ENCODE peak calls at places on chromosomes 6 and 20, in ten cellular contexts. One of them, this sample, is unnamed.

GRCh38 chr6:167394820-167395219 is 69.9 kb downstream of the TTLL2 start:
- DNase-seq in psoas muscle: no peak
- DNase-seq in cardiac fibroblast: no peak
- DNase-seq in fibroblast of the aortic adventitia: no peak
- DNase-seq in activated CD8-positive, alpha-beta T cell treated with anti-CD3 and anti-CD28 coated beads for 36 hours: no peak
- DNase-seq in nephron progenitor cell: no peak
- DNase-seq in OCI-LY7: no peak
- DNase-seq in HFF-Myc: no peak
- DNase-seq in A549: no peak
- DNase-seq in RWPE1: no peak
- DNase-seq in this sample: no peak

GRCh38 chr6:135289816-135290215 is 108.7 kb downstream of the MYB start:
- DNase-seq in activated CD8-positive, alpha-beta T cell treated with anti-CD3 and anti-CD28 coated beads for 36 hours: no peak
- DNase-seq in psoas muscle: no peak
- DNase-seq in A549: no peak
- DNase-seq in HFF-Myc: no peak
- DNase-seq in cardiac fibroblast: no peak
- DNase-seq in nephron progenitor cell: no peak
- DNase-seq in fibroblast of the aortic adventitia: no peak
- DNase-seq in OCI-LY7: no peak
- DNase-seq in RWPE1: no peak
- DNase-seq in this sample: no peak

GRCh38 chr6:626236-626635 is 30.7 kb downstream of the HUS1B start:
- DNase-seq in A549: no peak
- DNase-seq in fibroblast of the aortic adventitia: no peak
- DNase-seq in OCI-LY7: no peak
- DNase-seq in cardiac fibroblast: peak
- DNase-seq in activated CD8-positive, alpha-beta T cell treated with anti-CD3 and anti-CD28 coated beads for 36 hours: no peak
- DNase-seq in RWPE1: no peak
- DNase-seq in HFF-Myc: no peak
- DNase-seq in psoas muscle: peak
- DNase-seq in nephron progenitor cell: peak
- DNase-seq in this sample: no peak

GRCh38 chr6:16146028-16146427 is 17.1 kb downstream of the MYLIP start:
- DNase-seq in RWPE1: no peak
- DNase-seq in nephron progenitor cell: no peak
- DNase-seq in OCI-LY7: no peak
- DNase-seq in HFF-Myc: no peak
- DNase-seq in activated CD8-positive, alpha-beta T cell treated with anti-CD3 and anti-CD28 coated beads for 36 hours: no peak
- DNase-seq in psoas muscle: peak
- DNase-seq in A549: no peak
- DNase-seq in cardiac fibroblast: no peak
- DNase-seq in fibroblast of the aortic adventitia: peak
- DNase-seq in this sample: peak

GRCh38 chr20:43558412-43559146 is at the start of gene SGK2:
- DNase-seq in fibroblast of the aortic adventitia: peak
- DNase-seq in nephron progenitor cell: peak
- DNase-seq in psoas muscle: no peak
- DNase-seq in A549: peak
- DNase-seq in RWPE1: no peak
- DNase-seq in cardiac fibroblast: peak
- DNase-seq in HFF-Myc: no peak
- DNase-seq in activated CD8-positive, alpha-beta T cell treated with anti-CD3 and anti-CD28 coated beads for 36 hours: no peak
- DNase-seq in OCI-LY7: no peak
- DNase-seq in this sample: peak

GRCh38 chr6:119791746-119792145 is 442.2 kb upstream of the MAN1A1 start:
- DNase-seq in OCI-LY7: no peak
- DNase-seq in HFF-Myc: no peak
- DNase-seq in cardiac fibroblast: no peak
- DNase-seq in psoas muscle: no peak
- DNase-seq in nephron progenitor cell: no peak
- DNase-seq in activated CD8-positive, alpha-beta T cell treated with anti-CD3 and anti-CD28 coated beads for 36 hours: no peak
- DNase-seq in RWPE1: no peak
- DNase-seq in fibroblast of the aortic adventitia: no peak
- DNase-seq in A549: no peak
- DNase-seq in this sample: no peak

GRCh38 chr6:79913369-79913768 is 34.0 kb downstream of the ELOVL4 start:
- DNase-seq in HFF-Myc: no peak
- DNase-seq in activated CD8-positive, alpha-beta T cell treated with anti-CD3 and anti-CD28 coated beads for 36 hours: no peak
- DNase-seq in nephron progenitor cell: no peak
- DNase-seq in RWPE1: no peak
- DNase-seq in cardiac fibroblast: no peak
- DNase-seq in psoas muscle: no peak
- DNase-seq in A549: no peak
- DNase-seq in fibroblast of the aortic adventitia: no peak
- DNase-seq in OCI-LY7: no peak
- DNase-seq in this sample: no peak

GRCh38 chr6:10510592-10511367 is 10.4 kb upstream of the GCNT2 start:
- DNase-seq in OCI-LY7: peak
- DNase-seq in fibroblast of the aortic adventitia: peak
- DNase-seq in A549: peak
- DNase-seq in cardiac fibroblast: peak
- DNase-seq in activated CD8-positive, alpha-beta T cell treated with anti-CD3 and anti-CD28 coated beads for 36 hours: peak
- DNase-seq in nephron progenitor cell: peak
- DNase-seq in psoas muscle: peak
- DNase-seq in RWPE1: peak
- DNase-seq in HFF-Myc: no peak
- DNase-seq in this sample: peak

GRCh38 chr6:113281014-113281810 is 575.9 kb upstream of the MARCKS start:
- DNase-seq in RWPE1: no peak
- DNase-seq in nephron progenitor cell: no peak
- DNase-seq in OCI-LY7: no peak
- DNase-seq in A549: peak
- DNase-seq in cardiac fibroblast: no peak
- DNase-seq in activated CD8-positive, alpha-beta T cell treated with anti-CD3 and anti-CD28 coated beads for 36 hours: no peak
- DNase-seq in psoas muscle: no peak
- DNase-seq in HFF-Myc: no peak
- DNase-seq in fibroblast of the aortic adventitia: no peak
- DNase-seq in this sample: no peak

GRCh38 chr6:169829786-169830185 is 78.4 kb downstream of the ERMARD start:
- DNase-seq in HFF-Myc: no peak
- DNase-seq in fibroblast of the aortic adventitia: no peak
- DNase-seq in psoas muscle: no peak
- DNase-seq in cardiac fibroblast: no peak
- DNase-seq in OCI-LY7: no peak
- DNase-seq in A549: no peak
- DNase-seq in RWPE1: no peak
- DNase-seq in nephron progenitor cell: no peak
- DNase-seq in activated CD8-positive, alpha-beta T cell treated with anti-CD3 and anti-CD28 coated beads for 36 hours: no peak
- DNase-seq in this sample: no peak

GRCh38 chr20:12068146-12068545 is 150.5 kb downstream of the BTBD3 start:
- DNase-seq in RWPE1: no peak
- DNase-seq in psoas muscle: no peak
- DNase-seq in HFF-Myc: no peak
- DNase-seq in fibroblast of the aortic adventitia: peak
- DNase-seq in cardiac fibroblast: no peak
- DNase-seq in OCI-LY7: no peak
- DNase-seq in activated CD8-positive, alpha-beta T cell treated with anti-CD3 and anti-CD28 coated beads for 36 hours: no peak
- DNase-seq in A549: no peak
- DNase-seq in nephron progenitor cell: peak
- DNase-seq in this sample: no peak

GRCh38 chr6:15595461-15596173 is 67.2 kb downstream of the DTNBP1 start:
- DNase-seq in fibroblast of the aortic adventitia: peak
- DNase-seq in OCI-LY7: no peak
- DNase-seq in nephron progenitor cell: no peak
- DNase-seq in activated CD8-positive, alpha-beta T cell treated with anti-CD3 and anti-CD28 coated beads for 36 hours: no peak
- DNase-seq in A549: no peak
- DNase-seq in psoas muscle: no peak
- DNase-seq in HFF-Myc: no peak
- DNase-seq in RWPE1: no peak
- DNase-seq in cardiac fibroblast: peak
- DNase-seq in this sample: no peak

GRCh38 chr20:57485770-57486169 is 39.2 kb downstream of the CTCFL start:
- DNase-seq in cardiac fibroblast: no peak
- DNase-seq in A549: no peak
- DNase-seq in RWPE1: no peak
- DNase-seq in OCI-LY7: no peak
- DNase-seq in activated CD8-positive, alpha-beta T cell treated with anti-CD3 and anti-CD28 coated beads for 36 hours: no peak
- DNase-seq in fibroblast of the aortic adventitia: no peak
- DNase-seq in nephron progenitor cell: no peak
- DNase-seq in psoas muscle: no peak
- DNase-seq in HFF-Myc: no peak
- DNase-seq in this sample: no peak

DNA sequence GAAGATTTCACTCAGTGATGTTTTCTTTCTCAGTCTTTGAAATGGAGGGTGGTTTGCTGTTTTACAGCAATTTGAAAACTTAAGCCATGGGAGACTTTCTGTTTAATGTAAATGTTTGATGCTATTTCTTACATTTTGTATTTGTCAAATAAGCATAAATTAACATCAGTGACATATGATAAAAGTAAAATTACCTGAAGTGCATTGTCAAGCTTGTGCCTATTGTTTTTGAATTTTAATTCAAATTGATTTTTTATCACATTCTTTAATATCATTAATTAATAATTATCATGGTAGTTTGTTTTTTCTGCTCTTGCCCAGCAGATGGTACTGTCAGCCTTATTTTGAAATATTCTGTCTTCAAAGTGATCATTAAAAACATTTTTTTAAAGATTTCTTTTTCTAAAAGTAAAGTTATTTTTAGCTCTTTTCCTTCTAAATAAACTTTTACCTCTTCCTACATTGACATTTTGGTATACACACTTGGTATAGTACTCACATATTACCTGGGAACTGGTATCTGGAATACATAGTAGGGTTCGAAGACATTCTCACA is 29.1 kb downstream of the L3MBTL3 start:
- DNase-seq in OCI-LY7: no peak
- DNase-seq in activated CD8-positive, alpha-beta T cell treated with anti-CD3 and anti-CD28 coated beads for 36 hours: no peak
- DNase-seq in fibroblast of the aortic adventitia: peak
- DNase-seq in cardiac fibroblast: no peak
- DNase-seq in psoas muscle: no peak
- DNase-seq in A549: no peak
- DNase-seq in HFF-Myc: no peak
- DNase-seq in RWPE1: no peak
- DNase-seq in nephron progenitor cell: no peak
- DNase-seq in this sample: no peak
- TF ChIP-seq CTCF in OCI-LY7: peak
- TF ChIP-seq CTCF in activated CD8-positive, alpha-beta T cell treated with anti-CD3 and anti-CD28 coated beads for 36 hours: no peak
- TF ChIP-seq CTCF in fibroblast of the aortic adventitia: no peak
- TF ChIP-seq CTCF in cardiac fibroblast: no peak
- TF ChIP-seq CTCF in psoas muscle: no peak
- TF ChIP-seq CTCF in A549: peak
- TF ChIP-seq CTCF in HFF-Myc: no peak
- TF ChIP-seq CTCF in RWPE1: peak
- TF ChIP-seq CTCF in nephron progenitor cell: no peak
- TF ChIP-seq CTCF in this sample: no peak

DNA sequence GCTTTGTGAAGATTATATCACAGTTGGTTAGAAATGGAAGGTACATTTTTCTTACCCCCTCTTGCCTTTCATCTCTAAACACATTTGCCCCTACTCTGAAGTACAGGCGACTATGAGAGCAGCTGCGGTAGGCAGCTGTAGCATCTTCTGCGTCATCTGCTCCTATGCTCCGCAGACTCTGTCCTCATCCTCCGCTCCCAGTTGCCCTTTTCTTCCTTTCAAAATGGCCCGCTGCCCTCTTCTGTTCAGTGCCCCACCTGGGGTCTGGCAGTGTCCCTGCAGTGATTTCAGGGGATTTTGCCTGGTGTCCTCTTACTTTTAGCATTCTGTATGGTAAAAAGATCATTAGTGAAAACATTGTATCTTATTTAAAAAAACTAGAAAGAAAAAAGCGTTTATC is 47.8 kb upstream of the REV3L start:
- DNase-seq in OCI-LY7: no peak
- DNase-seq in A549: no peak
- DNase-seq in cardiac fibroblast: no peak
- DNase-seq in RWPE1: no peak
- DNase-seq in fibroblast of the aortic adventitia: no peak
- DNase-seq in HFF-Myc: no peak
- DNase-seq in psoas muscle: no peak
- DNase-seq in activated CD8-positive, alpha-beta T cell treated with anti-CD3 and anti-CD28 coated beads for 36 hours: no peak
- DNase-seq in nephron progenitor cell: no peak
- DNase-seq in this sample: no peak
- TF ChIP-seq CTCF in OCI-LY7: no peak
- TF ChIP-seq CTCF in A549: no peak
- TF ChIP-seq CTCF in cardiac fibroblast: no peak
- TF ChIP-seq CTCF in RWPE1: no peak
- TF ChIP-seq CTCF in fibroblast of the aortic adventitia: no peak
- TF ChIP-seq CTCF in HFF-Myc: no peak
- TF ChIP-seq CTCF in psoas muscle: no peak
- TF ChIP-seq CTCF in activated CD8-positive, alpha-beta T cell treated with anti-CD3 and anti-CD28 coated beads for 36 hours: no peak
- TF ChIP-seq CTCF in nephron progenitor cell: no peak
- TF ChIP-seq CTCF in this sample: no peak

GRCh38 chr6:160735523-160735922 is 33.5 kb downstream of the PLG start:
- DNase-seq in nephron progenitor cell: no peak
- DNase-seq in psoas muscle: no peak
- DNase-seq in fibroblast of the aortic adventitia: no peak
- DNase-seq in activated CD8-positive, alpha-beta T cell treated with anti-CD3 and anti-CD28 coated beads for 36 hours: no peak
- DNase-seq in HFF-Myc: no peak
- DNase-seq in A549: no peak
- DNase-seq in OCI-LY7: no peak
- DNase-seq in cardiac fibroblast: no peak
- DNase-seq in RWPE1: no peak
- DNase-seq in this sample: no peak

GRCh38 chr6:160733045-160733646 is 31.1 kb downstream of the PLG start:
- DNase-seq in psoas muscle: no peak
- DNase-seq in fibroblast of the aortic adventitia: peak
- DNase-seq in cardiac fibroblast: peak
- DNase-seq in A549: peak
- DNase-seq in activated CD8-positive, alpha-beta T cell treated with anti-CD3 and anti-CD28 coated beads for 36 hours: peak
- DNase-seq in nephron progenitor cell: peak
- DNase-seq in RWPE1: peak
- DNase-seq in HFF-Myc: peak
- DNase-seq in OCI-LY7: peak
- DNase-seq in this sample: peak

GRCh38 chr6:160734627-160735026 is 32.6 kb downstream of the PLG start:
- DNase-seq in activated CD8-positive, alpha-beta T cell treated with anti-CD3 and anti-CD28 coated beads for 36 hours: no peak
- DNase-seq in HFF-Myc: no peak
- DNase-seq in psoas muscle: no peak
- DNase-seq in RWPE1: no peak
- DNase-seq in cardiac fibroblast: no peak
- DNase-seq in A549: no peak
- DNase-seq in fibroblast of the aortic adventitia: no peak
- DNase-seq in nephron progenitor cell: no peak
- DNase-seq in OCI-LY7: no peak
- DNase-seq in this sample: no peak

DNA sequence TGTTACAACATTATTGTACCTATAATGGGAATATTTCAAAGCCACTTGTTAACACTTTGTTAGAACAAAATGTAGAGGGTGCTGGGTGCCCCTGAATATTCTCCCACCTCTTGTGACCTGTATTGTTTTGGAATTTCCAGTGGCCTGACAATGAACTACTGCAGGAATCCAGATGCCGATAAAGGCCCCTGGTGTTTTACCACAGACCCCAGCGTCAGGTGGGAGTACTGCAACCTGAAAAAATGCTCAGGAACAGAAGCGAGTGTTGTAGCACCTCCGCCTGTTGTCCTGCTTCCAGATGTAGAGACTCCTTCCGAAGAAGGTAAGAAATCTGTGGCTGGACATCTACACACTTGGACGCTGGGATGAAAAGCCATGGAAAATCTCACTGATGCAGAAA is 28.9 kb downstream of the PLG start:
- DNase-seq in nephron progenitor cell: peak
- DNase-seq in A549: peak
- DNase-seq in cardiac fibroblast: peak
- DNase-seq in HFF-Myc: no peak
- DNase-seq in fibroblast of the aortic adventitia: no peak
- DNase-seq in RWPE1: peak
- DNase-seq in activated CD8-positive, alpha-beta T cell treated with anti-CD3 and anti-CD28 coated beads for 36 hours: peak
- DNase-seq in psoas muscle: no peak
- DNase-seq in OCI-LY7: no peak
- DNase-seq in this sample: peak
- TF ChIP-seq CTCF in nephron progenitor cell: peak
- TF ChIP-seq CTCF in A549: no peak
- TF ChIP-seq CTCF in cardiac fibroblast: peak
- TF ChIP-seq CTCF in HFF-Myc: peak
- TF ChIP-seq CTCF in fibroblast of the aortic adventitia: peak
- TF ChIP-seq CTCF in RWPE1: peak
- TF ChIP-seq CTCF in activated CD8-positive, alpha-beta T cell treated with anti-CD3 and anti-CD28 coated beads for 36 hours: no peak
- TF ChIP-seq CTCF in psoas muscle: no peak
- TF ChIP-seq CTCF in OCI-LY7: peak
- TF ChIP-seq CTCF in this sample: peak

GRCh38 chr20:4896971-4897497 is 104.3 kb downstream of the SLC23A2 start:
- DNase-seq in cardiac fibroblast: no peak
- DNase-seq in OCI-LY7: peak
- DNase-seq in psoas muscle: no peak
- DNase-seq in nephron progenitor cell: no peak
- DNase-seq in A549: no peak
- DNase-seq in fibroblast of the aortic adventitia: no peak
- DNase-seq in HFF-Myc: no peak
- DNase-seq in RWPE1: no peak
- DNase-seq in activated CD8-positive, alpha-beta T cell treated with anti-CD3 and anti-CD28 coated beads for 36 hours: peak
- DNase-seq in this sample: no peak
- TF ChIP-seq CTCF in cardiac fibroblast: no peak
- TF ChIP-seq CTCF in OCI-LY7: peak
- TF ChIP-seq CTCF in psoas muscle: no peak
- TF ChIP-seq CTCF in nephron progenitor cell: no peak
- TF ChIP-seq CTCF in A549: no peak
- TF ChIP-seq CTCF in fibroblast of the aortic adventitia: no peak
- TF ChIP-seq CTCF in HFF-Myc: no peak
- TF ChIP-seq CTCF in RWPE1: no peak
- TF ChIP-seq CTCF in activated CD8-positive, alpha-beta T cell treated with anti-CD3 and anti-CD28 coated beads for 36 hours: no peak
- TF ChIP-seq CTCF in this sample: no peak

This sample was measured in Calu3.